ENCODE peak calls at places on chromosomes 4 and X, in eight cellular contexts. One of them, this sample, is unnamed.

GRCh38 chrX:110706446-110706845 is 89.2 kb downstream of the CHRDL1 start:
- DNase-seq in GM06990: no peak
- DNase-seq in RCC 7860: no peak
- DNase-seq in cerebellar cortex: no peak
- DNase-seq in ACHN: no peak
- DNase-seq in CD8-positive, alpha-beta T cell: no peak
- DNase-seq in foreskin fibroblast: no peak
- DNase-seq in stimulated activated naive CD8-positive, alpha-beta T cell treated with anti-CD3 and anti-CD28 coated beads, Interleukin-15, Interleukin-2, amounts not matched to agents 100 U/mL and 50 U/mL, for 24 hours: no peak
- DNase-seq in this sample: no peak

GRCh38 chr4:172357006-172357405 is 543.8 kb downstream of the GALNTL6 start:
- DNase-seq in GM06990: no peak
- DNase-seq in RCC 7860: no peak
- DNase-seq in cerebellar cortex: no peak
- DNase-seq in ACHN: no peak
- DNase-seq in CD8-positive, alpha-beta T cell: no peak
- DNase-seq in foreskin fibroblast: no peak
- DNase-seq in stimulated activated naive CD8-positive, alpha-beta T cell treated with anti-CD3 and anti-CD28 coated beads, Interleukin-15, Interleukin-2, amounts not matched to agents 100 U/mL and 50 U/mL, for 24 hours: no peak
- DNase-seq in this sample: no peak

GRCh38 chr4:113445286-113445685 is 316.3 kb downstream of the CAMK2D start:
- DNase-seq in GM06990: no peak
- DNase-seq in RCC 7860: peak
- DNase-seq in cerebellar cortex: no peak
- DNase-seq in ACHN: no peak
- DNase-seq in CD8-positive, alpha-beta T cell: no peak
- DNase-seq in foreskin fibroblast: peak
- DNase-seq in stimulated activated naive CD8-positive, alpha-beta T cell treated with anti-CD3 and anti-CD28 coated beads, Interleukin-15, Interleukin-2, amounts not matched to agents 100 U/mL and 50 U/mL, for 24 hours: no peak
- DNase-seq in this sample: no peak

GRCh38 chr4:168562021-168562691 is 65.3 kb downstream of the PALLD start:
- DNase-seq in GM06990: no peak
- DNase-seq in RCC 7860: peak
- DNase-seq in cerebellar cortex: no peak
- DNase-seq in ACHN: peak
- DNase-seq in CD8-positive, alpha-beta T cell: no peak
- DNase-seq in foreskin fibroblast: no peak
- DNase-seq in stimulated activated naive CD8-positive, alpha-beta T cell treated with anti-CD3 and anti-CD28 coated beads, Interleukin-15, Interleukin-2, amounts not matched to agents 100 U/mL and 50 U/mL, for 24 hours: no peak
- DNase-seq in this sample: no peak

GRCh38 chrX:53441531-53442321 is 7.6 kb upstream of the HSD17B10 start:
- DNase-seq in GM06990: peak
- DNase-seq in RCC 7860: peak
- DNase-seq in cerebellar cortex: peak
- DNase-seq in ACHN: peak
- DNase-seq in CD8-positive, alpha-beta T cell: peak
- DNase-seq in foreskin fibroblast: peak
- DNase-seq in stimulated activated naive CD8-positive, alpha-beta T cell treated with anti-CD3 and anti-CD28 coated beads, Interleukin-15, Interleukin-2, amounts not matched to agents 100 U/mL and 50 U/mL, for 24 hours: peak
- DNase-seq in this sample: peak

GRCh38 chrX:108307408-108308085 is 130.7 kb downstream of the COL4A6 start:
- DNase-seq in GM06990: no peak
- DNase-seq in RCC 7860: no peak
- DNase-seq in cerebellar cortex: no peak
- DNase-seq in ACHN: no peak
- DNase-seq in CD8-positive, alpha-beta T cell: no peak
- DNase-seq in foreskin fibroblast: no peak
- DNase-seq in stimulated activated naive CD8-positive, alpha-beta T cell treated with anti-CD3 and anti-CD28 coated beads, Interleukin-15, Interleukin-2, amounts not matched to agents 100 U/mL and 50 U/mL, for 24 hours: no peak
- DNase-seq in this sample: no peak

GRCh38 chr4:18536420-18536819 is 514.9 kb upstream of the LCORL start:
- DNase-seq in GM06990: no peak
- DNase-seq in RCC 7860: no peak
- DNase-seq in cerebellar cortex: no peak
- DNase-seq in ACHN: no peak
- DNase-seq in CD8-positive, alpha-beta T cell: no peak
- DNase-seq in foreskin fibroblast: no peak
- DNase-seq in stimulated activated naive CD8-positive, alpha-beta T cell treated with anti-CD3 and anti-CD28 coated beads, Interleukin-15, Interleukin-2, amounts not matched to agents 100 U/mL and 50 U/mL, for 24 hours: no peak
- DNase-seq in this sample: no peak

GRCh38 chr4:147863808-147864472 is 132.1 kb downstream of the ARHGAP10 start:
- DNase-seq in GM06990: no peak
- DNase-seq in RCC 7860: no peak
- DNase-seq in cerebellar cortex: no peak
- DNase-seq in ACHN: no peak
- DNase-seq in CD8-positive, alpha-beta T cell: no peak
- DNase-seq in foreskin fibroblast: peak
- DNase-seq in stimulated activated naive CD8-positive, alpha-beta T cell treated with anti-CD3 and anti-CD28 coated beads, Interleukin-15, Interleukin-2, amounts not matched to agents 100 U/mL and 50 U/mL, for 24 hours: no peak
- DNase-seq in this sample: no peak

GRCh38 chr4:186581421-186581820 is 26.1 kb upstream of the MTNR1A start:
- DNase-seq in GM06990: no peak
- DNase-seq in RCC 7860: no peak
- DNase-seq in cerebellar cortex: no peak
- DNase-seq in ACHN: no peak
- DNase-seq in CD8-positive, alpha-beta T cell: no peak
- DNase-seq in foreskin fibroblast: no peak
- DNase-seq in stimulated activated naive CD8-positive, alpha-beta T cell treated with anti-CD3 and anti-CD28 coated beads, Interleukin-15, Interleukin-2, amounts not matched to agents 100 U/mL and 50 U/mL, for 24 hours: no peak
- DNase-seq in this sample: no peak

GRCh38 chr4:80184791-80185756 is 12.2 kb upstream of the PRDM8 start:
- DNase-seq in GM06990: no peak
- DNase-seq in RCC 7860: no peak
- DNase-seq in cerebellar cortex: no peak
- DNase-seq in ACHN: no peak
- DNase-seq in CD8-positive, alpha-beta T cell: no peak
- DNase-seq in foreskin fibroblast: no peak
- DNase-seq in stimulated activated naive CD8-positive, alpha-beta T cell treated with anti-CD3 and anti-CD28 coated beads, Interleukin-15, Interleukin-2, amounts not matched to agents 100 U/mL and 50 U/mL, for 24 hours: peak
- DNase-seq in this sample: peak

GRCh38 chrX:51614353-51614752 is 4.4 kb downstream of the CENPVL3 start:
- DNase-seq in GM06990: no peak
- DNase-seq in RCC 7860: peak
- DNase-seq in cerebellar cortex: peak
- DNase-seq in ACHN: peak
- DNase-seq in CD8-positive, alpha-beta T cell: no peak
- DNase-seq in foreskin fibroblast: peak
- DNase-seq in stimulated activated naive CD8-positive, alpha-beta T cell treated with anti-CD3 and anti-CD28 coated beads, Interleukin-15, Interleukin-2, amounts not matched to agents 100 U/mL and 50 U/mL, for 24 hours: no peak
- DNase-seq in this sample: peak

GRCh38 chr4:149884046-149884445 is 68.4 kb upstream of the IQCM start:
- DNase-seq in GM06990: no peak
- DNase-seq in RCC 7860: no peak
- DNase-seq in cerebellar cortex: no peak
- DNase-seq in ACHN: no peak
- DNase-seq in CD8-positive, alpha-beta T cell: no peak
- DNase-seq in foreskin fibroblast: peak
- DNase-seq in stimulated activated naive CD8-positive, alpha-beta T cell treated with anti-CD3 and anti-CD28 coated beads, Interleukin-15, Interleukin-2, amounts not matched to agents 100 U/mL and 50 U/mL, for 24 hours: no peak
- DNase-seq in this sample: no peak

GRCh38 chr4:149371021-149371420 is 444.6 kb downstream of the IQCM start:
- DNase-seq in GM06990: no peak
- DNase-seq in RCC 7860: peak
- DNase-seq in cerebellar cortex: peak
- DNase-seq in ACHN: peak
- DNase-seq in CD8-positive, alpha-beta T cell: no peak
- DNase-seq in foreskin fibroblast: no peak
- DNase-seq in stimulated activated naive CD8-positive, alpha-beta T cell treated with anti-CD3 and anti-CD28 coated beads, Interleukin-15, Interleukin-2, amounts not matched to agents 100 U/mL and 50 U/mL, for 24 hours: no peak
- DNase-seq in this sample: peak

GRCh38 chrX:2500681-2501151 is at the start of the genes DHRSX and ZBED1:
- DNase-seq in GM06990: peak
- DNase-seq in RCC 7860: no peak
- DNase-seq in cerebellar cortex: no peak
- DNase-seq in ACHN: peak
- DNase-seq in CD8-positive, alpha-beta T cell: peak
- DNase-seq in foreskin fibroblast: no peak
- DNase-seq in stimulated activated naive CD8-positive, alpha-beta T cell treated with anti-CD3 and anti-CD28 coated beads, Interleukin-15, Interleukin-2, amounts not matched to agents 100 U/mL and 50 U/mL, for 24 hours: peak
- DNase-seq in this sample: peak

GRCh38 chrX:15761564-15762191 is 23.6 kb downstream of the CA5B start:
- DNase-seq in GM06990: no peak
- DNase-seq in RCC 7860: no peak
- DNase-seq in cerebellar cortex: peak
- DNase-seq in ACHN: peak
- DNase-seq in CD8-positive, alpha-beta T cell: peak
- DNase-seq in foreskin fibroblast: no peak
- DNase-seq in stimulated activated naive CD8-positive, alpha-beta T cell treated with anti-CD3 and anti-CD28 coated beads, Interleukin-15, Interleukin-2, amounts not matched to agents 100 U/mL and 50 U/mL, for 24 hours: peak
- DNase-seq in this sample: peak

GRCh38 chrX:85836868-85837267 is 210.5 kb downstream of the CHM start:
- DNase-seq in GM06990: no peak
- DNase-seq in RCC 7860: no peak
- DNase-seq in cerebellar cortex: no peak
- DNase-seq in ACHN: peak
- DNase-seq in CD8-positive, alpha-beta T cell: no peak
- DNase-seq in foreskin fibroblast: peak
- DNase-seq in stimulated activated naive CD8-positive, alpha-beta T cell treated with anti-CD3 and anti-CD28 coated beads, Interleukin-15, Interleukin-2, amounts not matched to agents 100 U/mL and 50 U/mL, for 24 hours: no peak
- DNase-seq in this sample: no peak

GRCh38 chrX:133970021-133970550 is 15.3 kb downstream of the GPC3 start:
- DNase-seq in GM06990: no peak
- DNase-seq in RCC 7860: no peak
- DNase-seq in cerebellar cortex: no peak
- DNase-seq in ACHN: no peak
- DNase-seq in CD8-positive, alpha-beta T cell: no peak
- DNase-seq in foreskin fibroblast: no peak
- DNase-seq in stimulated activated naive CD8-positive, alpha-beta T cell treated with anti-CD3 and anti-CD28 coated beads, Interleukin-15, Interleukin-2, amounts not matched to agents 100 U/mL and 50 U/mL, for 24 hours: no peak
- DNase-seq in this sample: no peak

GRCh38 chr4:89598602-89599001 is 238.4 kb downstream of the SNCA start:
- DNase-seq in GM06990: no peak
- DNase-seq in RCC 7860: peak
- DNase-seq in cerebellar cortex: peak
- DNase-seq in ACHN: peak
- DNase-seq in CD8-positive, alpha-beta T cell: no peak
- DNase-seq in foreskin fibroblast: no peak
- DNase-seq in stimulated activated naive CD8-positive, alpha-beta T cell treated with anti-CD3 and anti-CD28 coated beads, Interleukin-15, Interleukin-2, amounts not matched to agents 100 U/mL and 50 U/mL, for 24 hours: no peak
- DNase-seq in this sample: no peak

GRCh38 chrX:110755061-110755460 is 40.6 kb downstream of the CHRDL1 start:
- DNase-seq in GM06990: no peak
- DNase-seq in RCC 7860: peak
- DNase-seq in cerebellar cortex: no peak
- DNase-seq in ACHN: peak
- DNase-seq in CD8-positive, alpha-beta T cell: no peak
- DNase-seq in foreskin fibroblast: peak
- DNase-seq in stimulated activated naive CD8-positive, alpha-beta T cell treated with anti-CD3 and anti-CD28 coated beads, Interleukin-15, Interleukin-2, amounts not matched to agents 100 U/mL and 50 U/mL, for 24 hours: no peak
- DNase-seq in this sample: no peak

GRCh38 chrX:130321550-130321949 is 18.2 kb upstream of the SLC25A14 start:
- DNase-seq in GM06990: no peak
- DNase-seq in RCC 7860: no peak
- DNase-seq in cerebellar cortex: no peak
- DNase-seq in ACHN: no peak
- DNase-seq in CD8-positive, alpha-beta T cell: no peak
- DNase-seq in foreskin fibroblast: no peak
- DNase-seq in stimulated activated naive CD8-positive, alpha-beta T cell treated with anti-CD3 and anti-CD28 coated beads, Interleukin-15, Interleukin-2, amounts not matched to agents 100 U/mL and 50 U/mL, for 24 hours: no peak
- DNase-seq in this sample: peak

GRCh38 chr4:57265831-57266582 is 155.8 kb upstream of the IGFBP7 start:
- DNase-seq in GM06990: no peak
- DNase-seq in RCC 7860: no peak
- DNase-seq in cerebellar cortex: no peak
- DNase-seq in ACHN: no peak
- DNase-seq in CD8-positive, alpha-beta T cell: no peak
- DNase-seq in foreskin fibroblast: no peak
- DNase-seq in stimulated activated naive CD8-positive, alpha-beta T cell treated with anti-CD3 and anti-CD28 coated beads, Interleukin-15, Interleukin-2, amounts not matched to agents 100 U/mL and 50 U/mL, for 24 hours: no peak
- DNase-seq in this sample: no peak

GRCh38 chr4:8294775-8295174 is 25.2 kb downstream of the HTRA3 start:
- DNase-seq in GM06990: no peak
- DNase-seq in RCC 7860: no peak
- DNase-seq in cerebellar cortex: no peak
- DNase-seq in ACHN: no peak
- DNase-seq in CD8-positive, alpha-beta T cell: no peak
- DNase-seq in foreskin fibroblast: no peak
- DNase-seq in stimulated activated naive CD8-positive, alpha-beta T cell treated with anti-CD3 and anti-CD28 coated beads, Interleukin-15, Interleukin-2, amounts not matched to agents 100 U/mL and 50 U/mL, for 24 hours: no peak
- DNase-seq in this sample: no peak

GRCh38 chrX:34140816-34141215 is 8.7 kb upstream of the FAM47A start:
- DNase-seq in GM06990: no peak
- DNase-seq in RCC 7860: no peak
- DNase-seq in cerebellar cortex: no peak
- DNase-seq in ACHN: no peak
- DNase-seq in CD8-positive, alpha-beta T cell: no peak
- DNase-seq in foreskin fibroblast: no peak
- DNase-seq in stimulated activated naive CD8-positive, alpha-beta T cell treated with anti-CD3 and anti-CD28 coated beads, Interleukin-15, Interleukin-2, amounts not matched to agents 100 U/mL and 50 U/mL, for 24 hours: no peak
- DNase-seq in this sample: no peak

GRCh38 chr4:98359646-98360045 is 98.5 kb downstream of the RAP1GDS1 start:
- DNase-seq in GM06990: no peak
- DNase-seq in RCC 7860: no peak
- DNase-seq in cerebellar cortex: no peak
- DNase-seq in ACHN: no peak
- DNase-seq in CD8-positive, alpha-beta T cell: no peak
- DNase-seq in foreskin fibroblast: no peak
- DNase-seq in stimulated activated naive CD8-positive, alpha-beta T cell treated with anti-CD3 and anti-CD28 coated beads, Interleukin-15, Interleukin-2, amounts not matched to agents 100 U/mL and 50 U/mL, for 24 hours: no peak
- DNase-seq in this sample: no peak

GRCh38 chr4:88592600-88593448 is 544 bp downstream of the HERC3 start:
- DNase-seq in GM06990: peak
- DNase-seq in RCC 7860: peak
- DNase-seq in cerebellar cortex: peak
- DNase-seq in ACHN: peak
- DNase-seq in CD8-positive, alpha-beta T cell: peak
- DNase-seq in foreskin fibroblast: peak
- DNase-seq in stimulated activated naive CD8-positive, alpha-beta T cell treated with anti-CD3 and anti-CD28 coated beads, Interleukin-15, Interleukin-2, amounts not matched to agents 100 U/mL and 50 U/mL, for 24 hours: peak
- DNase-seq in this sample: peak

GRCh38 chrX:40581333-40581910 is 652 bp downstream of the ATP6AP2 start:
- DNase-seq in GM06990: no peak
- DNase-seq in RCC 7860: no peak
- DNase-seq in cerebellar cortex: no peak
- DNase-seq in ACHN: peak
- DNase-seq in CD8-positive, alpha-beta T cell: no peak
- DNase-seq in foreskin fibroblast: peak
- DNase-seq in stimulated activated naive CD8-positive, alpha-beta T cell treated with anti-CD3 and anti-CD28 coated beads, Interleukin-15, Interleukin-2, amounts not matched to agents 100 U/mL and 50 U/mL, for 24 hours: no peak
- DNase-seq in this sample: no peak

GRCh38 chrX:20221902-20222301 is 44.8 kb downstream of the RPS6KA3 start:
- DNase-seq in GM06990: no peak
- DNase-seq in RCC 7860: no peak
- DNase-seq in cerebellar cortex: no peak
- DNase-seq in ACHN: no peak
- DNase-seq in CD8-positive, alpha-beta T cell: no peak
- DNase-seq in foreskin fibroblast: no peak
- DNase-seq in stimulated activated naive CD8-positive, alpha-beta T cell treated with anti-CD3 and anti-CD28 coated beads, Interleukin-15, Interleukin-2, amounts not matched to agents 100 U/mL and 50 U/mL, for 24 hours: no peak
- DNase-seq in this sample: no peak

GRCh38 chr4:37715889-37716402 is 29.8 kb upstream of the RELL1 start:
- DNase-seq in GM06990: peak
- DNase-seq in RCC 7860: no peak
- DNase-seq in cerebellar cortex: no peak
- DNase-seq in ACHN: no peak
- DNase-seq in CD8-positive, alpha-beta T cell: no peak
- DNase-seq in foreskin fibroblast: no peak
- DNase-seq in stimulated activated naive CD8-positive, alpha-beta T cell treated with anti-CD3 and anti-CD28 coated beads, Interleukin-15, Interleukin-2, amounts not matched to agents 100 U/mL and 50 U/mL, for 24 hours: no peak
- DNase-seq in this sample: peak

GRCh38 chr4:77044458-77045124 is 31.2 kb downstream of the CCNI start:
- DNase-seq in GM06990: no peak
- DNase-seq in RCC 7860: peak
- DNase-seq in cerebellar cortex: peak
- DNase-seq in ACHN: peak
- DNase-seq in CD8-positive, alpha-beta T cell: no peak
- DNase-seq in foreskin fibroblast: peak
- DNase-seq in stimulated activated naive CD8-positive, alpha-beta T cell treated with anti-CD3 and anti-CD28 coated beads, Interleukin-15, Interleukin-2, amounts not matched to agents 100 U/mL and 50 U/mL, for 24 hours: no peak
- DNase-seq in this sample: peak

GRCh38 chr4:128776794-128777216 is 32.7 kb upstream of the JADE1 start:
- DNase-seq in GM06990: no peak
- DNase-seq in RCC 7860: peak
- DNase-seq in cerebellar cortex: no peak
- DNase-seq in ACHN: peak
- DNase-seq in CD8-positive, alpha-beta T cell: no peak
- DNase-seq in foreskin fibroblast: peak
- DNase-seq in stimulated activated naive CD8-positive, alpha-beta T cell treated with anti-CD3 and anti-CD28 coated beads, Interleukin-15, Interleukin-2, amounts not matched to agents 100 U/mL and 50 U/mL, for 24 hours: no peak
- DNase-seq in this sample: no peak

GRCh38 chr4:14309429-14309828 is 681.9 kb upstream of the BOD1L1 start:
- DNase-seq in GM06990: no peak
- DNase-seq in RCC 7860: no peak
- DNase-seq in cerebellar cortex: no peak
- DNase-seq in ACHN: no peak
- DNase-seq in CD8-positive, alpha-beta T cell: no peak
- DNase-seq in foreskin fibroblast: no peak
- DNase-seq in stimulated activated naive CD8-positive, alpha-beta T cell treated with anti-CD3 and anti-CD28 coated beads, Interleukin-15, Interleukin-2, amounts not matched to agents 100 U/mL and 50 U/mL, for 24 hours: no peak
- DNase-seq in this sample: no peak

GRCh38 chr4:183966371-183966770 is 61.3 kb downstream of the STOX2 start:
- DNase-seq in GM06990: no peak
- DNase-seq in RCC 7860: peak
- DNase-seq in cerebellar cortex: no peak
- DNase-seq in ACHN: no peak
- DNase-seq in CD8-positive, alpha-beta T cell: no peak
- DNase-seq in foreskin fibroblast: no peak
- DNase-seq in stimulated activated naive CD8-positive, alpha-beta T cell treated with anti-CD3 and anti-CD28 coated beads, Interleukin-15, Interleukin-2, amounts not matched to agents 100 U/mL and 50 U/mL, for 24 hours: peak
- DNase-seq in this sample: no peak

This sample was measured in GM20000.